ENCODE peak calls at places on chromosomes 2 and 18, in five cellular contexts. X is hepatocyte, V is SK-N-SH, M is neuronal stem cell, Q is OCI-LY7. J is an unnamed sample.
A peak's percentile ranks its signal among the peaks of the same experiment; 100 is the strongest.

GRCh38 chr18:73461038-73461779 is 593.4 kb upstream of the NETO1 start:
- DNase-seq in X (peak; percentile 9), V (no peak), M (no peak), Q (no peak), J (no peak)

GRCh38 chr2:207385903-207386302 is 143.9 kb upstream of the CREB1 start:
- DNase-seq in X (no peak), V (no peak), M (no peak), Q (no peak), J (no peak)

GRCh38 chr2:197944416-197944815 is 140.0 kb downstream of the PLCL1 start:
- DNase-seq in X (peak; percentile 5), V (no peak), M (no peak), Q (no peak), J (no peak)

GRCh38 chr2:223062304-223062845 is 10.4 kb downstream of the KCNE4 start:
- DNase-seq in X (no peak), V (no peak), M (no peak), Q (no peak), J (no peak)

GRCh38 chr18:42045346-42045745 is 90.3 kb downstream of the PIK3C3 start:
- DNase-seq in X (peak; percentile 9), V (no peak), M (no peak), Q (no peak), J (no peak)

GRCh38 chr2:31151501-31151900 is 13.3 kb upstream of the GALNT14 start:
- DNase-seq in X (peak; percentile 23), V (peak; percentile 40), M (no peak), Q (no peak), J (no peak)

GRCh38 chr2:30293303-30293912 is 62.1 kb downstream of the LBH start:
- DNase-seq in X (no peak), V (no peak), M (no peak), Q (no peak), J (no peak)

GRCh38 chr2:200275281-200276103 is 31.0 kb upstream of the SPATS2L start:
- DNase-seq in X (no peak), V (no peak), M (no peak), Q (no peak), J (no peak)

GRCh38 chr2:2660789-2661355 is 329.8 kb upstream of the MYT1L start:
- DNase-seq in X (no peak), V (no peak), M (no peak), Q (no peak), J (no peak)

GRCh38 chr2:20198001-20198400 is 26.9 kb downstream of the SDC1 start:
- DNase-seq in X (no peak), V (no peak), M (no peak), Q (no peak), J (no peak)

GRCh38 chr2:160465406-160465805 is 28.2 kb downstream of the RBMS1 start:
- DNase-seq in X (no peak), V (no peak), M (no peak), Q (no peak), J (no peak)

GRCh38 chr18:59613903-59614302 is 83.3 kb downstream of the CCBE1 start:
- DNase-seq in X (no peak), V (no peak), M (no peak), Q (no peak), J (no peak)

GRCh38 chr2:152405206-152406118 is 70.5 kb downstream of the FMNL2 start:
- DNase-seq in X (peak; percentile 49), V (no peak), M (no peak), Q (no peak), J (no peak)

GRCh38 chr18:43067570-43067969 is 47.9 kb downstream of the RIT2 start:
- DNase-seq in X (no peak), V (no peak), M (no peak), Q (no peak), J (no peak)

GRCh38 chr18:43073771-43074170 is 41.7 kb downstream of the RIT2 start:
- DNase-seq in X (no peak), V (no peak), M (no peak), Q (no peak), J (no peak)

GRCh38 chr18:43068781-43069180 is 46.7 kb downstream of the RIT2 start:
- DNase-seq in X (no peak), V (no peak), M (no peak), Q (no peak), J (no peak)
- H3K9me3 ChIP-seq in X (no peaks in the 10 kb centered on the region), V (no peaks in the 10 kb centered on the region), M (no peaks in the 10 kb centered on the region), Q (no peaks in the 10 kb centered on the region), J (no peaks in the 10 kb centered on the region)

GRCh38 chr2:236793041-236794011 is 223.7 kb downstream of the ACKR3 start:
- DNase-seq in X (no peak), V (no peak), M (no peak), Q (no peak), J (no peak)

GRCh38 chr2:236794558-236794957 is 224.9 kb downstream of the ACKR3 start:
- DNase-seq in X (no peak), V (no peak), M (no peak), Q (no peak), J (no peak)

GRCh38 chr2:236794074-236794473 is 224.4 kb downstream of the ACKR3 start:
- DNase-seq in X (peak; percentile 60), V (no peak), M (no peak), Q (no peak), J (no peak)

GRCh38 chr2:236787885-236788284 is 218.3 kb downstream of the ACKR3 start:
- DNase-seq in X (no peak), V (no peak), M (no peak), Q (no peak), J (no peak)

DNA sequence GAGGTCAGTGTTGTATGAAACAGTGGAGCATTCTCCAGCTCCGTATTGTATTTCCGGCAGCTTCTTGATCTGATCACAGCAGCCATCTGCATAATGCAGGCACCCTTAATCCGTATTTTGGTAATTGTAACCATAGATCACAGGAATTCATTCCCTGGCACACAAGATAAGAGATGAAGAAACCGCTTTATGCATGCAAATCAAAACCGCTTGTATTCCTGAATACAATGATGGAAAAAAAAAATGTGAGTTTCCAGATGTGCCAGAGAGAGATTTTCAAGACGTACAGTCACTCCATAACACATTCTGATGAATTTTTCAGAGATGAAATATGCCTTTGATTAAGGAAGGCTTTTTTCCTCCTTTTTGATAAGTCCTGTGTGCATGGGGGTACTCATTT is 221.4 kb downstream of the ACKR3 start:
- DNase-seq in X (no peak), V (peak; percentile 46), M (no peak), Q (no peak), J (no peak)
- H3K9me3 ChIP-seq in X (no peaks in the 10 kb centered on the region), V (no peaks in the 10 kb centered on the region), M (no peaks in the 10 kb centered on the region), Q (no peaks in the 10 kb centered on the region), J (no peaks in the 10 kb centered on the region)

DNA sequence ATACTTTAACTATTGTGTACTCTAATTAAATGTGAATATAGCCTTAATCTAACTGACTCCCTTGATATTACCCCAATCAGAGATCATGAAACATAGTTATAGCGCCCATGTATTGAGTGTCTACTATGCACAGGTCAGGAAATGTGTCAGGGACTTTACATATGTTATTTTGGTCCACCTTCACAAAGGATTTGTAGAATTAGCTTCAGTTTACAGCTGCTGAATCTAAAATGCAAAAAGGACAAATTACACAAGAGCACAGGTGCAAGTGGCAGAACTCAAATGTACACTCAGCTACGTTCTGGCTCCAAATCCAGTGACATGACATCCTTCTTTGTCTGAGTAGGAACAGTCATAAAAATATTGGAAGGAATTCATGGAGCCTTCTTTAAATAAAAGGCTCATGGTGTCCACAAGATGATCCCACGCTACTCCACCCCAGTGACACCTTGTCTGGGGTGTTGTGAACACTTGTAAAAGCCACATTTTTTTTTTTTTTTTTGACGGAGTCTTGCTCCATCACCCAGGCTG is 38.8 kb upstream of the ATL2 start:
- DNase-seq in X (no peak), V (no peak), M (no peak), Q (peak; percentile 85), J (no peak)
- H3K9me3 ChIP-seq in X (peaks cover 12% of the 10 kb centered on the region), V (peaks cover 6% of the 10 kb centered on the region), M (no peaks in the 10 kb centered on the region), Q (peaks cover 20% of the 10 kb centered on the region), J (peaks cover 26% of the 10 kb centered on the region)

GRCh38 chr2:79389475-79389874 is 123.4 kb upstream of the CTNNA2 start:
- DNase-seq in X (no peak), V (no peak), M (no peak), Q (no peak), J (no peak)
- H3K9me3 ChIP-seq in X (no peaks in the 10 kb centered on the region), V (no peaks in the 10 kb centered on the region), M (no peaks in the 10 kb centered on the region), Q (no peaks in the 10 kb centered on the region), J (no peaks in the 10 kb centered on the region)

GRCh38 chr2:95305341-95306058 is 8.4 kb downstream of the KCNIP3 start:
- DNase-seq in X (no peak), V (no peak), M (no peak), Q (no peak), J (no peak)
- H3K9me3 ChIP-seq in X (no peaks in the 10 kb centered on the region), V (no peaks in the 10 kb centered on the region), M (no peaks in the 10 kb centered on the region), Q (no peaks in the 10 kb centered on the region), J (no peaks in the 10 kb centered on the region)

GRCh38 chr2:44929680-44930273 is 11.7 kb upstream of the SIX3 start:
- DNase-seq in X (no peak), V (peak; percentile 33), M (no peak), Q (no peak), J (no peak)
- H3K9me3 ChIP-seq in X (no peaks in the 10 kb centered on the region), V (no peaks in the 10 kb centered on the region), M (no peaks in the 10 kb centered on the region), Q (no peaks in the 10 kb centered on the region), J (no peaks in the 10 kb centered on the region)

GRCh38 chr18:66555585-66555984 is 48.3 kb downstream of the CDH19 start:
- DNase-seq in X (no peak), V (no peak), M (no peak), Q (no peak), J (no peak)
- H3K9me3 ChIP-seq in X (no peaks in the 10 kb centered on the region), V (no peaks in the 10 kb centered on the region), M (no peaks in the 10 kb centered on the region), Q (no peaks in the 10 kb centered on the region), J (no peaks in the 10 kb centered on the region)